ENCODE peak calls at places on chromosomes 4 and X, in ten cellular contexts. One of them, this sample, is unnamed.

GRCh38 chrX:102517331-102517730 is 792 bp upstream of the TMSB15A start:
- DNase-seq in NCI-H446: no peak
- DNase-seq in RWPE1: no peak
- DNase-seq in HL-60: no peak
- DNase-seq in Karpas-422: peak
- DNase-seq in right lobe of liver: no peak
- DNase-seq in AG09309: no peak
- DNase-seq in anterior cingulate cortex: no peak
- DNase-seq in activated CD8-positive, alpha-beta memory T cell treated with anti-CD3 and anti-CD28 coated beads, Interleukin-2, amount 10 ng/mL, durations not matched to agents 7 days and 5 days: no peak
- DNase-seq in left cardiac atrium: no peak
- DNase-seq in this sample: no peak

GRCh38 chrX:1283750-1284149 is 15.1 kb downstream of the CSF2RA start:
- DNase-seq in right lobe of liver: no peak
- DNase-seq in activated CD8-positive, alpha-beta memory T cell treated with anti-CD3 and anti-CD28 coated beads, Interleukin-2, amount 10 ng/mL, durations not matched to agents 7 days and 5 days: no peak
- DNase-seq in NCI-H446: no peak
- DNase-seq in HL-60: no peak
- DNase-seq in AG09309: no peak
- DNase-seq in RWPE1: no peak
- DNase-seq in anterior cingulate cortex: no peak
- DNase-seq in left cardiac atrium: no peak
- DNase-seq in Karpas-422: no peak
- DNase-seq in this sample: no peak

GRCh38 chr4:154593868-154594267 is 3.3 kb upstream of the FGA start:
- DNase-seq in activated CD8-positive, alpha-beta memory T cell treated with anti-CD3 and anti-CD28 coated beads, Interleukin-2, amount 10 ng/mL, durations not matched to agents 7 days and 5 days: no peak
- DNase-seq in AG09309: no peak
- DNase-seq in right lobe of liver: no peak
- DNase-seq in HL-60: no peak
- DNase-seq in NCI-H446: no peak
- DNase-seq in Karpas-422: no peak
- DNase-seq in left cardiac atrium: no peak
- DNase-seq in anterior cingulate cortex: no peak
- DNase-seq in RWPE1: no peak
- DNase-seq in this sample: no peak

GRCh38 chr4:32189788-32190187 is 1469.6 kb downstream of the PCDH7 start:
- DNase-seq in NCI-H446: no peak
- DNase-seq in RWPE1: no peak
- DNase-seq in right lobe of liver: no peak
- DNase-seq in anterior cingulate cortex: no peak
- DNase-seq in HL-60: no peak
- DNase-seq in activated CD8-positive, alpha-beta memory T cell treated with anti-CD3 and anti-CD28 coated beads, Interleukin-2, amount 10 ng/mL, durations not matched to agents 7 days and 5 days: no peak
- DNase-seq in AG09309: no peak
- DNase-seq in Karpas-422: no peak
- DNase-seq in left cardiac atrium: no peak
- DNase-seq in this sample: no peak

GRCh38 chr4:41517747-41518146 is 20.2 kb upstream of the LIMCH1 start:
- DNase-seq in activated CD8-positive, alpha-beta memory T cell treated with anti-CD3 and anti-CD28 coated beads, Interleukin-2, amount 10 ng/mL, durations not matched to agents 7 days and 5 days: no peak
- DNase-seq in left cardiac atrium: no peak
- DNase-seq in RWPE1: no peak
- DNase-seq in AG09309: no peak
- DNase-seq in right lobe of liver: no peak
- DNase-seq in Karpas-422: no peak
- DNase-seq in anterior cingulate cortex: no peak
- DNase-seq in HL-60: no peak
- DNase-seq in NCI-H446: no peak
- DNase-seq in this sample: no peak

GRCh38 chr4:8779371-8779988 is 92.2 kb downstream of the HMX1 start:
- DNase-seq in AG09309: no peak
- DNase-seq in NCI-H446: no peak
- DNase-seq in Karpas-422: no peak
- DNase-seq in activated CD8-positive, alpha-beta memory T cell treated with anti-CD3 and anti-CD28 coated beads, Interleukin-2, amount 10 ng/mL, durations not matched to agents 7 days and 5 days: no peak
- DNase-seq in HL-60: no peak
- DNase-seq in left cardiac atrium: no peak
- DNase-seq in right lobe of liver: no peak
- DNase-seq in RWPE1: no peak
- DNase-seq in anterior cingulate cortex: no peak
- DNase-seq in this sample: no peak

GRCh38 chr4:3781997-3782930 is 16.1 kb downstream of the ADRA2C start:
- DNase-seq in AG09309: no peak
- DNase-seq in NCI-H446: no peak
- DNase-seq in Karpas-422: no peak
- DNase-seq in activated CD8-positive, alpha-beta memory T cell treated with anti-CD3 and anti-CD28 coated beads, Interleukin-2, amount 10 ng/mL, durations not matched to agents 7 days and 5 days: no peak
- DNase-seq in left cardiac atrium: no peak
- DNase-seq in anterior cingulate cortex: no peak
- DNase-seq in right lobe of liver: no peak
- DNase-seq in RWPE1: no peak
- DNase-seq in HL-60: no peak
- DNase-seq in this sample: no peak

GRCh38 chr4:155478336-155478825 is 101.6 kb upstream of the MAP9 start:
- DNase-seq in RWPE1: no peak
- DNase-seq in left cardiac atrium: no peak
- DNase-seq in HL-60: no peak
- DNase-seq in activated CD8-positive, alpha-beta memory T cell treated with anti-CD3 and anti-CD28 coated beads, Interleukin-2, amount 10 ng/mL, durations not matched to agents 7 days and 5 days: no peak
- DNase-seq in right lobe of liver: no peak
- DNase-seq in Karpas-422: no peak
- DNase-seq in NCI-H446: no peak
- DNase-seq in AG09309: no peak
- DNase-seq in anterior cingulate cortex: no peak
- DNase-seq in this sample: no peak

GRCh38 chrX:27276751-27277150 is 186.4 kb downstream of the PPP4R3C start:
- DNase-seq in left cardiac atrium: no peak
- DNase-seq in anterior cingulate cortex: no peak
- DNase-seq in HL-60: no peak
- DNase-seq in Karpas-422: no peak
- DNase-seq in NCI-H446: no peak
- DNase-seq in RWPE1: no peak
- DNase-seq in right lobe of liver: no peak
- DNase-seq in activated CD8-positive, alpha-beta memory T cell treated with anti-CD3 and anti-CD28 coated beads, Interleukin-2, amount 10 ng/mL, durations not matched to agents 7 days and 5 days: no peak
- DNase-seq in AG09309: no peak
- DNase-seq in this sample: peak

GRCh38 chr4:99679204-99679603 is 21.6 kb upstream of the C4orf54 start:
- DNase-seq in RWPE1: no peak
- DNase-seq in NCI-H446: peak
- DNase-seq in left cardiac atrium: no peak
- DNase-seq in anterior cingulate cortex: no peak
- DNase-seq in AG09309: no peak
- DNase-seq in Karpas-422: no peak
- DNase-seq in activated CD8-positive, alpha-beta memory T cell treated with anti-CD3 and anti-CD28 coated beads, Interleukin-2, amount 10 ng/mL, durations not matched to agents 7 days and 5 days: no peak
- DNase-seq in HL-60: no peak
- DNase-seq in right lobe of liver: peak
- DNase-seq in this sample: no peak

GRCh38 chr4:26141916-26142638 is 178.7 kb upstream of the RBPJ start:
- DNase-seq in activated CD8-positive, alpha-beta memory T cell treated with anti-CD3 and anti-CD28 coated beads, Interleukin-2, amount 10 ng/mL, durations not matched to agents 7 days and 5 days: peak
- DNase-seq in HL-60: peak
- DNase-seq in left cardiac atrium: no peak
- DNase-seq in RWPE1: no peak
- DNase-seq in Karpas-422: no peak
- DNase-seq in anterior cingulate cortex: no peak
- DNase-seq in NCI-H446: no peak
- DNase-seq in AG09309: no peak
- DNase-seq in right lobe of liver: no peak
- DNase-seq in this sample: peak

GRCh38 chr4:20084488-20084887 is 167.2 kb upstream of the SLIT2 start:
- DNase-seq in Karpas-422: no peak
- DNase-seq in right lobe of liver: no peak
- DNase-seq in HL-60: no peak
- DNase-seq in NCI-H446: no peak
- DNase-seq in left cardiac atrium: no peak
- DNase-seq in anterior cingulate cortex: no peak
- DNase-seq in activated CD8-positive, alpha-beta memory T cell treated with anti-CD3 and anti-CD28 coated beads, Interleukin-2, amount 10 ng/mL, durations not matched to agents 7 days and 5 days: no peak
- DNase-seq in AG09309: no peak
- DNase-seq in RWPE1: no peak
- DNase-seq in this sample: no peak

GRCh38 chrX:30151964-30152363 is 63.4 kb upstream of the MAGEB2 start:
- DNase-seq in AG09309: no peak
- DNase-seq in HL-60: no peak
- DNase-seq in NCI-H446: no peak
- DNase-seq in left cardiac atrium: no peak
- DNase-seq in right lobe of liver: no peak
- DNase-seq in anterior cingulate cortex: no peak
- DNase-seq in Karpas-422: no peak
- DNase-seq in RWPE1: no peak
- DNase-seq in activated CD8-positive, alpha-beta memory T cell treated with anti-CD3 and anti-CD28 coated beads, Interleukin-2, amount 10 ng/mL, durations not matched to agents 7 days and 5 days: no peak
- DNase-seq in this sample: no peak